ENCODE peak calls at places on chromosome 16, in six cellular contexts. F is KG1; G is cardiac fibroblast; M is GM12892; K is foreskin keratinocyte; X is activated naive CD4-positive, alpha-beta T cell treated with anti-CD3 and anti-CD28 coated beads for 36 hours. Z is an unnamed sample.

GRCh38 chr16:29702307-29702706 is 23.3 kb downstream of the QPRT start:
- DNase-seq in G (no peak), X (peak), F (no peak), K (no peak), M (no peak), Z (no peak)

GRCh38 chr16:55552621-55553020 is 13.9 kb upstream of the CAPNS2 start:
- DNase-seq in K (peak), F (no peak), X (no peak), G (peak), M (no peak), Z (no peak)

GRCh38 chr16:10668322-10669045 is 26.2 kb downstream of the TEKT5 start:
- DNase-seq in F (peak), M (no peak), K (no peak), X (peak), G (peak), Z (no peak)

GRCh38 chr16:63702981-63703590 is 1418.8 kb downstream of the CDH11 start:
- DNase-seq in G (no peak), F (no peak), K (no peak), M (no peak), X (no peak), Z (peak)

GRCh38 chr16:28596840-28597691 is at the start of gene SULT1A2:
- DNase-seq in F (no peak), M (no peak), G (no peak), K (no peak), X (no peak), Z (peak)

GRCh38 chr16:69724981-69725479 is 1.3 kb downstream of the NQO1 start:
- DNase-seq in K (no peak), M (no peak), F (no peak), G (peak), X (no peak), Z (no peak)

GRCh38 chr16:86929149-86929871 is 351.0 kb downstream of the FOXL1 start:
- DNase-seq in G (peak), F (no peak), K (peak), M (no peak), X (no peak), Z (no peak)

GRCh38 chr16:87956771-87957279 is 5.6 kb downstream of the BANP start:
- DNase-seq in M (no peak), F (peak), G (peak), K (no peak), X (peak), Z (no peak)

GRCh38 chr16:47247691-47248090 is 103.9 kb upstream of the NETO2 start:
- DNase-seq in K (no peak), X (no peak), G (no peak), F (no peak), M (no peak), Z (no peak)